ENCODE peak calls at places on chromosomes 11 and 22, in five cellular contexts. One of them, this sample, is unnamed.

GRCh38 chr22:35449829-35450689 is 50.1 kb downstream of the MCM5 start:
- DNase-seq in HepG2: no peak
- DNase-seq in SK-N-SH: no peak
- DNase-seq in GM12892: no peak
- DNase-seq in K562: no peak
- DNase-seq in this sample: no peak

GRCh38 chr11:84855846-84856245 is 771.3 kb downstream of the DLG2 start:
- DNase-seq in K562: no peak
- DNase-seq in GM12892: no peak
- DNase-seq in HepG2: no peak
- DNase-seq in SK-N-SH: no peak
- DNase-seq in this sample: no peak

GRCh38 chr22:50473855-50474671 is 772 bp downstream of the SBF1 start:
- DNase-seq in SK-N-SH: peak
- DNase-seq in GM12892: no peak
- DNase-seq in K562: peak
- DNase-seq in HepG2: no peak
- DNase-seq in this sample: no peak

GRCh38 chr11:1235615-1236315 is 12.9 kb downstream of the MUC5B start:
- DNase-seq in K562: no peak
- DNase-seq in SK-N-SH: peak
- DNase-seq in GM12892: no peak
- DNase-seq in HepG2: no peak
- DNase-seq in this sample: no peak

GRCh38 chr11:29312817-29313216 is 704.0 kb downstream of the KCNA4 start:
- DNase-seq in GM12892: no peak
- DNase-seq in HepG2: no peak
- DNase-seq in K562: no peak
- DNase-seq in SK-N-SH: no peak
- DNase-seq in this sample: no peak

GRCh38 chr22:19419464-19420178 is 11.9 kb downstream of the HIRA start:
- DNase-seq in K562: peak
- DNase-seq in HepG2: no peak
- DNase-seq in SK-N-SH: no peak
- DNase-seq in GM12892: peak
- DNase-seq in this sample: peak

GRCh38 chr11:119726585-119727522 is 2.1 kb downstream of the NECTIN1 start:
- DNase-seq in HepG2: no peak
- DNase-seq in GM12892: no peak
- DNase-seq in SK-N-SH: no peak
- DNase-seq in K562: no peak
- DNase-seq in this sample: no peak

GRCh38 chr11:76602431-76602861 is 68.1 kb downstream of the LRRC32 start:
- DNase-seq in HepG2: no peak
- DNase-seq in SK-N-SH: peak
- DNase-seq in GM12892: no peak
- DNase-seq in K562: peak
- DNase-seq in this sample: no peak

GRCh38 chr11:44351898-44352498 is 42.1 kb upstream of the ALX4 start:
- DNase-seq in SK-N-SH: peak
- DNase-seq in GM12892: no peak
- DNase-seq in K562: peak
- DNase-seq in HepG2: no peak
- DNase-seq in this sample: no peak

GRCh38 chr11:118226294-118226693 is 1.5 kb upstream of the JAML start:
- DNase-seq in HepG2: no peak
- DNase-seq in GM12892: no peak
- DNase-seq in K562: peak
- DNase-seq in SK-N-SH: no peak
- DNase-seq in this sample: no peak

GRCh38 chr11:110106713-110107274 is 13.6 kb downstream of the ZC3H12C start:
- DNase-seq in GM12892: no peak
- DNase-seq in K562: no peak
- DNase-seq in HepG2: no peak
- DNase-seq in SK-N-SH: no peak
- DNase-seq in this sample: no peak

GRCh38 chr11:118921121-118921928 is 4.4 kb downstream of the BCL9L start:
- DNase-seq in K562: peak
- DNase-seq in SK-N-SH: peak
- DNase-seq in GM12892: no peak
- DNase-seq in HepG2: peak
- DNase-seq in this sample: no peak

GRCh38 chr11:85867751-85868150 is 12.6 kb downstream of the CCDC83 start:
- DNase-seq in SK-N-SH: no peak
- DNase-seq in HepG2: no peak
- DNase-seq in GM12892: no peak
- DNase-seq in K562: no peak
- DNase-seq in this sample: no peak

GRCh38 chr11:86608251-86608799 is 64.1 kb downstream of the ME3 start:
- DNase-seq in K562: peak
- DNase-seq in GM12892: no peak
- DNase-seq in SK-N-SH: peak
- DNase-seq in HepG2: peak
- DNase-seq in this sample: peak

GRCh38 chr11:15893080-15893492 is 463.3 kb downstream of the SOX6 start:
- DNase-seq in GM12892: no peak
- DNase-seq in SK-N-SH: peak
- DNase-seq in K562: peak
- DNase-seq in HepG2: no peak
- DNase-seq in this sample: no peak

GRCh38 chr22:41777749-41778395 is 22.6 kb upstream of the CCDC134 start:
- DNase-seq in K562: no peak
- DNase-seq in GM12892: no peak
- DNase-seq in SK-N-SH: no peak
- DNase-seq in HepG2: no peak
- DNase-seq in this sample: no peak

GRCh38 chr22:39466228-39467006 is 9.6 kb downstream of the MGAT3 start:
- DNase-seq in K562: peak
- DNase-seq in HepG2: no peak
- DNase-seq in SK-N-SH: no peak
- DNase-seq in GM12892: no peak
- DNase-seq in this sample: no peak

GRCh38 chr11:47243454-47243853 is 5.2 kb downstream of the ACP2 start:
- DNase-seq in GM12892: no peak
- DNase-seq in K562: no peak
- DNase-seq in SK-N-SH: peak
- DNase-seq in HepG2: peak
- DNase-seq in this sample: no peak
- TF ChIP-seq POLR2AphosphoS5 in GM12892: no peak
- TF ChIP-seq POLR2AphosphoS5 in K562: peak
- TF ChIP-seq POLR2AphosphoS5 in SK-N-SH: no peak
- TF ChIP-seq POLR2AphosphoS5 in HepG2: no peak
- TF ChIP-seq POLR2AphosphoS5 in this sample: no peak

GRCh38 chr11:12156301-12157140 is 46.1 kb downstream of the MICAL2 start:
- DNase-seq in GM12892: no peak
- DNase-seq in HepG2: no peak
- DNase-seq in K562: peak
- DNase-seq in SK-N-SH: no peak
- DNase-seq in this sample: no peak
- TF ChIP-seq TAF1 in GM12892: no peak
- TF ChIP-seq TAF1 in HepG2: no peak
- TF ChIP-seq TAF1 in K562: no peak
- TF ChIP-seq TAF1 in SK-N-SH: no peak
- TF ChIP-seq TAF1 in this sample: no peak

GRCh38 chr22:38228873-38229740 is 27.3 kb downstream of the MAFF start:
- DNase-seq in GM12892: no peak
- DNase-seq in HepG2: peak
- DNase-seq in SK-N-SH: no peak
- DNase-seq in K562: no peak
- DNase-seq in this sample: no peak
- TF ChIP-seq POLR2AphosphoS5 in GM12892: no peak
- TF ChIP-seq POLR2AphosphoS5 in HepG2: no peak
- TF ChIP-seq POLR2AphosphoS5 in SK-N-SH: no peak
- TF ChIP-seq POLR2AphosphoS5 in K562: no peak
- TF ChIP-seq POLR2AphosphoS5 in this sample: no peak

GRCh38 chr11:10606536-10607208 is 38.2 kb upstream of the LYVE1 start:
- DNase-seq in GM12892: no peak
- DNase-seq in K562: no peak
- DNase-seq in HepG2: no peak
- DNase-seq in SK-N-SH: no peak
- DNase-seq in this sample: no peak

GRCh38 chr11:10603721-10604297 is 35.3 kb upstream of the LYVE1 start:
- DNase-seq in GM12892: no peak
- DNase-seq in K562: no peak
- DNase-seq in SK-N-SH: no peak
- DNase-seq in HepG2: no peak
- DNase-seq in this sample: no peak

GRCh38 chr11:10604340-10604748 is 35.9 kb upstream of the LYVE1 start:
- DNase-seq in SK-N-SH: no peak
- DNase-seq in GM12892: no peak
- DNase-seq in HepG2: peak
- DNase-seq in K562: no peak
- DNase-seq in this sample: no peak

GRCh38 chr11:10607462-10607861 is 39.0 kb upstream of the LYVE1 start:
- DNase-seq in GM12892: no peak
- DNase-seq in K562: no peak
- DNase-seq in HepG2: no peak
- DNase-seq in SK-N-SH: no peak
- DNase-seq in this sample: no peak

GRCh38 chr11:10605941-10606381 is 37.5 kb upstream of the LYVE1 start:
- DNase-seq in GM12892: no peak
- DNase-seq in SK-N-SH: no peak
- DNase-seq in K562: peak
- DNase-seq in HepG2: peak
- DNase-seq in this sample: no peak
- TF ChIP-seq TAF1 in GM12892: no peak
- TF ChIP-seq TAF1 in SK-N-SH: no peak
- TF ChIP-seq TAF1 in K562: no peak
- TF ChIP-seq TAF1 in HepG2: no peak
- TF ChIP-seq TAF1 in this sample: no peak

DNA sequence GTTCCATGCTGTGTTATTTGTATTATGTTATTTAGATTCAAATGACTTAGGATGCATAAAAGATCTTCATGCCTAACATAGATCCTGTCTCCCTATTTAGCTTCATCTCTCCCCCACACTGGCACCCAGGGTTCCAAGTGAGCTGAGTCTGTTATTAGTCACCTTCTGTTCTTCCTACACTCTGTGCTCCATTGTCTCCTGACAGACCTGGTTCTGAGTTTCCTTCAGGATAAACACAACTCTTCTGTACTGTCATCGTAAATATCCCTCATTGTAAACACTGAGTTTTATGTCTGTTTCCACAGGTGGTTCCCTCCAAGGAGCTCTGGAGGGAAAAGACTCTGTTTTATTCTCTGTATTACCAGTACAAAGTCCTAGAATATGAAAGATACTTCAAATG is 8.7 kb downstream of the MMP26 start:
- DNase-seq in K562: no peak
- DNase-seq in GM12892: no peak
- DNase-seq in SK-N-SH: no peak
- DNase-seq in HepG2: no peak
- DNase-seq in this sample: no peak
- TF ChIP-seq POLR2AphosphoS5 in K562: no peak
- TF ChIP-seq POLR2AphosphoS5 in GM12892: no peak
- TF ChIP-seq POLR2AphosphoS5 in SK-N-SH: no peak
- TF ChIP-seq POLR2AphosphoS5 in HepG2: no peak
- TF ChIP-seq POLR2AphosphoS5 in this sample: no peak

GRCh38 chr11:26227311-26227710 is 104.6 kb upstream of the ANO3 start:
- DNase-seq in SK-N-SH: peak
- DNase-seq in GM12892: no peak
- DNase-seq in K562: no peak
- DNase-seq in HepG2: peak
- DNase-seq in this sample: no peak
- TF ChIP-seq TAF1 in SK-N-SH: no peak
- TF ChIP-seq TAF1 in GM12892: no peak
- TF ChIP-seq TAF1 in K562: no peak
- TF ChIP-seq TAF1 in HepG2: no peak
- TF ChIP-seq TAF1 in this sample: no peak

DNA sequence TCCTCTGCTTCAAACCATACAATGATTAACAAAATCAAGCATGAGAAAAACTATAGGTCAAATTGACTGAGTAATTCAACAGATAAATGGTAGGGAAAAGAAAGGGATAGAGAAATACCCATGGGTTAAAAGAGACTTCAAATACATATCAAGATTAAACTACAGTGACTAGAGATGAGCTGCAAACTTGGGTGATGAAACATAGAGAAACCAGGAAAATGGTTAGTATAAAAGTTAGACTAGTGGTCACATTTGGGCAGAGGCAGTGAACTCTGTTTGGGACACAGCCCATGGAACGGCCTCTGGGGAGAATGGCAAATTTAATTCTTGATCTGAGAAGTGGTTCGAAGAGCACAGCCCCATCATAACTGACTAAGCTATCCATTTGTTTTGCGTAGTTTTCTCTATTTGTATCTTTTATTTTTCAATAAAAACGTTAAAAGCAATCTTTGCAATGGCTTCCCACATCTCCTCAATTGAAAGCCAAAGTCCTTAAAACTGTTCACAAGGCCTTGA is 99.4 kb downstream of the APIP start:
- DNase-seq in HepG2: no peak
- DNase-seq in SK-N-SH: no peak
- DNase-seq in GM12892: no peak
- DNase-seq in K562: no peak
- DNase-seq in this sample: no peak
- TF ChIP-seq POLR2AphosphoS5 in HepG2: no peak
- TF ChIP-seq POLR2AphosphoS5 in SK-N-SH: no peak
- TF ChIP-seq POLR2AphosphoS5 in GM12892: no peak
- TF ChIP-seq POLR2AphosphoS5 in K562: no peak
- TF ChIP-seq POLR2AphosphoS5 in this sample: no peak

GRCh38 chr11:130165601-130166456 is 6.2 kb downstream of the ST14 start:
- DNase-seq in GM12892: no peak
- DNase-seq in HepG2: no peak
- DNase-seq in K562: no peak
- DNase-seq in SK-N-SH: no peak
- DNase-seq in this sample: no peak

GRCh38 chr11:130166457-130166784 is 6.8 kb downstream of the ST14 start:
- DNase-seq in SK-N-SH: peak
- DNase-seq in K562: peak
- DNase-seq in HepG2: peak
- DNase-seq in GM12892: no peak
- DNase-seq in this sample: no peak

GRCh38 chr11:130170345-130170744 is 10.8 kb downstream of the ST14 start:
- DNase-seq in SK-N-SH: no peak
- DNase-seq in HepG2: no peak
- DNase-seq in GM12892: no peak
- DNase-seq in K562: no peak
- DNase-seq in this sample: no peak

GRCh38 chr11:130171534-130171933 is 12.0 kb downstream of the ST14 start:
- DNase-seq in K562: no peak
- DNase-seq in HepG2: no peak
- DNase-seq in SK-N-SH: no peak
- DNase-seq in GM12892: no peak
- DNase-seq in this sample: no peak

DNA sequence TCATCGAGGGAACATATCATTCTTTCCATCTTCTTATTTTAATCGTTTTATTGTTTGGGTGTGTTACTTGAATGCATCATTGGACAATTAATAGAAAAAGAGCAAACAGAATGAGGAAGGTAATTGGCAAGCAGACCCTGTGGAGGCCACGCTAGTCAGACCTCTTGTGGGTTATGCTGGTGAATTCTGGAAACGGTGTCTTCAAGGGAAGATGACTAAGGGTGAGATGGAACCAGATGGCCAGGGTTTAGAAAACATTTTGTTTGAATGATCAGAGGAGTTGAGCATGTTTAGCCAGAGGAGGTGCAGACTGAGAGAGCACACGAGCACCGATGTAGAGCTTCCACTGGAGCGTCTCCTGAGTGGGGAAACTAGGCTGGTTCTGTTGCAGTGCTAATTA is 8.5 kb downstream of the ST14 start:
- DNase-seq in K562: no peak
- DNase-seq in GM12892: no peak
- DNase-seq in HepG2: no peak
- DNase-seq in SK-N-SH: no peak
- DNase-seq in this sample: no peak
- TF ChIP-seq TAF1 in K562: no peak
- TF ChIP-seq TAF1 in GM12892: no peak
- TF ChIP-seq TAF1 in HepG2: no peak
- TF ChIP-seq TAF1 in SK-N-SH: no peak
- TF ChIP-seq TAF1 in this sample: no peak

This sample was measured in GM12891.